ENCODE peak calls at places on chromosome 16, in four cellular contexts. One of them, this sample, is unnamed. For H3K36me3, the result is how much of the 10 kb centered on the place peaks cover.

GRCh38 chr16:31421587-31421986 is 6.6 kb downstream of the COX6A2 start:
- DNase-seq in tibial nerve: no peak
- DNase-seq in IMR-90: no peak
- DNase-seq in heart left ventricle: no peak
- DNase-seq in this sample: no peak

GRCh38 chr16:65318138-65318537 is 196.3 kb upstream of the CDH11 start:
- DNase-seq in tibial nerve: no peak
- DNase-seq in IMR-90: no peak
- DNase-seq in heart left ventricle: no peak
- DNase-seq in this sample: no peak

GRCh38 chr16:13427943-13428342 is 492.0 kb upstream of the ERCC4 start:
- DNase-seq in tibial nerve: no peak
- DNase-seq in IMR-90: no peak
- DNase-seq in heart left ventricle: no peak
- DNase-seq in this sample: no peak

GRCh38 chr16:84084570-84085270 is 32.0 kb downstream of the MBTPS1 start:
- DNase-seq in tibial nerve: no peak
- DNase-seq in IMR-90: peak
- DNase-seq in heart left ventricle: peak
- DNase-seq in this sample: peak

GRCh38 chr16:57185446-57185944 is 344 bp downstream of the PSME3IP1 start:
- DNase-seq in tibial nerve: no peak
- DNase-seq in IMR-90: peak
- DNase-seq in heart left ventricle: peak
- DNase-seq in this sample: no peak

GRCh38 chr16:65414284-65414984 is 292.6 kb upstream of the CDH11 start:
- DNase-seq in tibial nerve: no peak
- DNase-seq in IMR-90: peak
- DNase-seq in heart left ventricle: no peak
- DNase-seq in this sample: peak

GRCh38 chr16:48526058-48526957 is 83.7 kb downstream of the N4BP1 start:
- DNase-seq in tibial nerve: no peak
- DNase-seq in IMR-90: no peak
- DNase-seq in heart left ventricle: no peak
- DNase-seq in this sample: no peak

GRCh38 chr16:26645629-26646028 is 421.1 kb upstream of the C16orf82 start:
- DNase-seq in tibial nerve: no peak
- DNase-seq in IMR-90: no peak
- DNase-seq in heart left ventricle: no peak
- DNase-seq in this sample: no peak

GRCh38 chr16:482468-483185 is 44.9 kb upstream of the CAPN15 start:
- DNase-seq in tibial nerve: no peak
- DNase-seq in IMR-90: no peak
- DNase-seq in heart left ventricle: no peak
- DNase-seq in this sample: no peak

GRCh38 chr16:30351001-30351441 is 4.1 kb downstream of the CD2BP2 start:
- DNase-seq in tibial nerve: no peak
- DNase-seq in IMR-90: no peak
- DNase-seq in heart left ventricle: no peak
- DNase-seq in this sample: no peak

GRCh38 chr16:30348929-30349328 is 6.2 kb downstream of the CD2BP2 start:
- DNase-seq in tibial nerve: no peak
- DNase-seq in IMR-90: no peak
- DNase-seq in heart left ventricle: no peak
- DNase-seq in this sample: no peak

GRCh38 chr16:30350134-30350871 is 4.8 kb downstream of the CD2BP2 start:
- DNase-seq in tibial nerve: no peak
- DNase-seq in IMR-90: no peak
- DNase-seq in heart left ventricle: no peak
- DNase-seq in this sample: no peak

GRCh38 chr16:30348113-30348512 is 7.0 kb downstream of the CD2BP2 start:
- DNase-seq in tibial nerve: no peak
- DNase-seq in IMR-90: no peak
- DNase-seq in heart left ventricle: no peak
- DNase-seq in this sample: no peak

GRCh38 chr16:30349695-30350094 is 5.4 kb downstream of the CD2BP2 start:
- DNase-seq in tibial nerve: no peak
- DNase-seq in IMR-90: no peak
- DNase-seq in heart left ventricle: no peak
- DNase-seq in this sample: no peak
- H3K27ac ChIP-seq in tibial nerve: no peak
- H3K27ac ChIP-seq in IMR-90: no peak
- H3K27ac ChIP-seq in heart left ventricle: no peak
- H3K27ac ChIP-seq in this sample: no peak

DNA sequence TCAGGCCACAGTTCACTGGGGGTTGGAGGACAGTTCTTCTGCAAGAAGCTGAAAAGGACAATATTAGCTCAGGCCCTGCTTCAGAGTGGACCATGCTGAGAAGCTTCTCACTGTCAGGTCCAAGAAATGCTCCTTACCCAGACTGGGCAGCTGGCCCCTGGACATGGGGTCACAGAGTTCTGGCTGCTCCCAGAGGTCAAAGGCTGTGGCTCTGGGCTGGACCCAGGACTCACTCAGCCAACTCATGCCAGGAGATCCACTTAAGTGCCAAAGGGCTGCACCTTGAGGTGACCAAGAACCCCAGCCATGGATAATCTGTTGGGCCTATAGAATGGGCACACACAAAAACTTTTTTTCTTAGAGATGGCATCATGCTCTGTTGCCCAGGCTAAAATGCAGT is 4.0 kb downstream of the CES2 start:
- DNase-seq in tibial nerve: no peak
- DNase-seq in IMR-90: no peak
- DNase-seq in heart left ventricle: no peak
- DNase-seq in this sample: no peak
- H3K36me3 ChIP-seq in tibial nerve: under half
- H3K36me3 ChIP-seq in IMR-90: half or more
- H3K36me3 ChIP-seq in heart left ventricle: half or more
- H3K36me3 ChIP-seq in this sample: under half

GRCh38 chr16:47523342-47524006 is 62.3 kb downstream of the PHKB start:
- DNase-seq in tibial nerve: no peak
- DNase-seq in IMR-90: no peak
- DNase-seq in heart left ventricle: no peak
- DNase-seq in this sample: peak

GRCh38 chr16:47519037-47519436 is 57.9 kb downstream of the PHKB start:
- DNase-seq in tibial nerve: no peak
- DNase-seq in IMR-90: peak
- DNase-seq in heart left ventricle: no peak
- DNase-seq in this sample: no peak

GRCh38 chr16:47519543-47519942 is 58.4 kb downstream of the PHKB start:
- DNase-seq in tibial nerve: no peak
- DNase-seq in IMR-90: no peak
- DNase-seq in heart left ventricle: no peak
- DNase-seq in this sample: no peak

GRCh38 chr16:47524007-47524405 is 62.9 kb downstream of the PHKB start:
- DNase-seq in tibial nerve: no peak
- DNase-seq in IMR-90: no peak
- DNase-seq in heart left ventricle: no peak
- DNase-seq in this sample: peak

DNA sequence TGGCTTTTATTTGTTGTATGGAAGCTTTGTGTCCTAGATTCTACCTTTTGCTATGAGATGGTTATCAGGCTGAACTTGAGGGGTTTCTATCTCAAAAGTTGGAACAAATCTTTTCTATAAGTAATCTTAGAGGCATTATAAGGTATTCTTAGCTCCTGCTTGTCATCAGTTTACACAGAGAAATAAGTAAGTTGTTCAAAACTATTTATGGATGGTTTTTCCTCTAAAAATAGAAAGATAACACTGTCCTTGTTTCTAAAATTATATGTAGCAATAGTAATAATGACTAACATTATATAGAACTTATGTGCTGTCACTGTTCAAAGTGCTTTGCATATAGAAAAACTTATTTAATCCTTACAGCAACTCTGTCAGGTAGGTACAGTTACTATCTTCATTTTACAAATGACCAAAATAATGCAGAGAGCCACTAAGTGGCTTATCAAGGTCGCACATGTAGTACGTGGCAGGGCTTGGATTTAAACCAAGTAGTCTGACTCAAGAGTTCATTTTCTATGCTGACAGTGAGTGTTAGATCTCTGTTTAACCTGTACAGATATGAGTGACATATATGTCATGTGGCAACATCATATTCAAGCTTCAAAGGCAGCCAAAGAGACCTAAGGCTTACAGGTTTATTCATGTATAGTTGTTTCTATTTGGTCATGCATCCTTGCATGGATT is 59.0 kb downstream of the PHKB start:
- DNase-seq in tibial nerve: no peak
- DNase-seq in IMR-90: no peak
- DNase-seq in heart left ventricle: no peak
- DNase-seq in this sample: no peak
- H3K27ac ChIP-seq in tibial nerve: no peak
- H3K27ac ChIP-seq in IMR-90: no peak
- H3K27ac ChIP-seq in heart left ventricle: no peak
- H3K27ac ChIP-seq in this sample: no peak

GRCh38 chr16:89895482-89896250 is 22.3 kb downstream of the TCF25 start:
- DNase-seq in tibial nerve: no peak
- DNase-seq in IMR-90: no peak
- DNase-seq in heart left ventricle: no peak
- DNase-seq in this sample: no peak

GRCh38 chr16:89893642-89894548 is 20.5 kb downstream of the TCF25 start:
- DNase-seq in tibial nerve: no peak
- DNase-seq in IMR-90: no peak
- DNase-seq in heart left ventricle: no peak
- DNase-seq in this sample: no peak

GRCh38 chr16:89898201-89898967 is 20.3 kb upstream of the MC1R start:
- DNase-seq in tibial nerve: no peak
- DNase-seq in IMR-90: no peak
- DNase-seq in heart left ventricle: no peak
- DNase-seq in this sample: no peak

GRCh38 chr16:89899879-89900481 is 18.7 kb upstream of the MC1R start:
- DNase-seq in tibial nerve: no peak
- DNase-seq in IMR-90: no peak
- DNase-seq in heart left ventricle: no peak
- DNase-seq in this sample: no peak

GRCh38 chr16:89897204-89897603 is 21.5 kb upstream of the MC1R start:
- DNase-seq in tibial nerve: no peak
- DNase-seq in IMR-90: no peak
- DNase-seq in heart left ventricle: no peak
- DNase-seq in this sample: no peak
- H3K36me3 ChIP-seq in tibial nerve: under half
- H3K36me3 ChIP-seq in IMR-90: half or more
- H3K36me3 ChIP-seq in heart left ventricle: half or more
- H3K36me3 ChIP-seq in this sample: under half

GRCh38 chr16:62870554-62870953 is 834.3 kb upstream of the CDH8 start:
- DNase-seq in tibial nerve: no peak
- DNase-seq in IMR-90: no peak
- DNase-seq in heart left ventricle: no peak
- DNase-seq in this sample: no peak

GRCh38 chr16:62869837-62870236 is 833.6 kb upstream of the CDH8 start:
- DNase-seq in tibial nerve: no peak
- DNase-seq in IMR-90: no peak
- DNase-seq in heart left ventricle: no peak
- DNase-seq in this sample: no peak

GRCh38 chr16:62876133-62876532 is 839.9 kb upstream of the CDH8 start:
- DNase-seq in tibial nerve: no peak
- DNase-seq in IMR-90: no peak
- DNase-seq in heart left ventricle: no peak
- DNase-seq in this sample: no peak

DNA sequence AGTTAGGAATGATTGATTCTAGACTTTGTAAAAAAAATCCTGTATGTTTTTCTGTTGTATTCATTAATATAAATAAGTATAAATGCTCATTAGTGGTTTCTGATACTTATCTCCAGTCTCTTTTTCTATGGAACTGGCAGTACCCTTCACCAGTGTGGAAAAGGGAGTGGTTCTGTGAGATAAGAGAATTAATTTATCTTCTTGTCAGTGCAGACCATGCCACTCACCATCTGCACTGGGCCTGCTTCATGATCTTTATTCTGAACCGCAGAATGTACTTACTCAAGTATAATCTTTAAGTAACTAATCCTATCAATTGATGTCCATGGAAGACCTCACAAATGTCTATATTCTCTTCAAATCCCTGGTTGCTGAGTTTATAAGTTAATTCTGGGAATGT is 836.1 kb upstream of the CDH8 start:
- DNase-seq in tibial nerve: no peak
- DNase-seq in IMR-90: no peak
- DNase-seq in heart left ventricle: no peak
- DNase-seq in this sample: no peak
- H3K27ac ChIP-seq in tibial nerve: no peak
- H3K27ac ChIP-seq in IMR-90: no peak
- H3K27ac ChIP-seq in heart left ventricle: no peak
- H3K27ac ChIP-seq in this sample: no peak

GRCh38 chr16:69330286-69331109 is at the start of gene PDF:
- DNase-seq in tibial nerve: peak
- DNase-seq in IMR-90: peak
- DNase-seq in heart left ventricle: peak
- DNase-seq in this sample: peak
- H3K36me3 ChIP-seq in tibial nerve: under half
- H3K36me3 ChIP-seq in IMR-90: under half
- H3K36me3 ChIP-seq in heart left ventricle: half or more
- H3K36me3 ChIP-seq in this sample: under half

DNA sequence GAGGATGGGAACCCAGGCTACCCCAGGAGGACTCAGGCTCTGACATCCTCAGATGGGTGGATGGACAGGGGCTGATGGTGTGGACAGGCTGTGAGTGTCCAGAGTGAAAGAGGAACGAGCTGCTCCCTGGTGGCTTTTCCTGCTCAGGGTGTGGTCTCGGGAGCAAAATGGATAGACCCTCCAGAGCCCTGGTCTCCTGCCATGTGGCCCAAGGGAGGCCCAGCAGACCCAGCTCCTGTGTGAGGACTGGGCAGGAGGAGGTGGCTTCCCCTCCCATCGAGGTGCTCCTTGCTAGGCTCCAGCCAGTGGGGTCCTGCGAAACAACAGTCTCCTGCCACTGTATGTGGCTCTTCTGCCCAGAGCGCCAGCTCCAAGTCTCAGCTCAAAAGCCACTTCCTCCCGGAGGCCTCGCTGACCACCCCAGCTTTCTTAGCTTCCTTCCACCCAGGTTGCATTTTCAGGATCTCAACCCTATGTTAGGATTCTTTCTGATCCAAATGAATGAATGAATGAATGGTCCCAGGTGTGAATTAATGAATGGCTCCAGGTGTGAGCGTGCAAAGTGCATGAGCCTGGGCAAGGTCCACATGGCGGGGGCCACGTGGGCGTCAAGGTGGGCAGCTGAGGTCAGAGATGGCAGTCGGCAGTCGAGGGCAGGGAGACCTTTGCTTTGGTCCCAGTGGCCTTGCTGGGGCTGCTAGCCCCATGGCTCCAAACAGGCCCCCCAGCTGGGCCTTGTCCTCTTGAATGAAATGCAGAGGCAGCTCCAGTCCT is 120.3 kb upstream of the CIBAR2 start:
- DNase-seq in tibial nerve: no peak
- DNase-seq in IMR-90: no peak
- DNase-seq in heart left ventricle: no peak
- DNase-seq in this sample: no peak
- H3K27ac ChIP-seq in tibial nerve: no peak
- H3K27ac ChIP-seq in IMR-90: peak
- H3K27ac ChIP-seq in heart left ventricle: no peak
- H3K27ac ChIP-seq in this sample: no peak

GRCh38 chr16:89759742-89760366 is 38.5 kb downstream of the ZNF276 start:
- DNase-seq in tibial nerve: no peak
- DNase-seq in IMR-90: no peak
- DNase-seq in heart left ventricle: no peak
- DNase-seq in this sample: no peak
- H3K36me3 ChIP-seq in tibial nerve: under half
- H3K36me3 ChIP-seq in IMR-90: under half
- H3K36me3 ChIP-seq in heart left ventricle: under half
- H3K36me3 ChIP-seq in this sample: under half

GRCh38 chr16:71769222-71769621 is 39.4 kb downstream of the AP1G1 start:
- DNase-seq in tibial nerve: no peak
- DNase-seq in IMR-90: no peak
- DNase-seq in heart left ventricle: no peak
- DNase-seq in this sample: no peak
- H3K27ac ChIP-seq in tibial nerve: no peak
- H3K27ac ChIP-seq in IMR-90: no peak
- H3K27ac ChIP-seq in heart left ventricle: no peak
- H3K27ac ChIP-seq in this sample: no peak